ENCODE peak calls at places on chromosome 21, in five cellular contexts. D, Z, B, E and K are unnamed samples.
A peak's percentile ranks its signal among the peaks of the same experiment; 100 is the strongest.

GRCh38 chr21:28229811-28230210 is 762.9 kb downstream of the LTN1 start:
- DNase-seq in E (no peak), D (no peak), Z (no peak), B (peak; percentile 91), K (no peak)

GRCh38 chr21:46060596-46061061 is 37.3 kb upstream of the COL6A2 start:
- DNase-seq in Z (no peak), E (no peak), B (peak; percentile 99), D (no peak), K (no peak)

GRCh38 chr21:42093991-42094417 is 22.9 kb downstream of the UMODL1 start:
- DNase-seq in B (peak; percentile 95), Z (peak; percentile 51), E (no peak), D (no peak), K (no peak)

GRCh38 chr21:15060776-15061175 is 4.0 kb downstream of the NRIP1 start:
- DNase-seq in Z (peak; percentile 19), D (no peak), B (peak; percentile 38), E (no peak), K (no peak)

GRCh38 chr21:15850645-15851044 is 120.9 kb downstream of the USP25 start:
- DNase-seq in B (peak; percentile 73), Z (no peak), E (no peak), D (no peak), K (no peak)

GRCh38 chr21:8989261-8989882 is 1532.0 kb upstream of the TPTE start:
- DNase-seq in E (no peak), D (peak; percentile 42), B (peak; percentile 19), Z (no peak), K (no peak)

GRCh38 chr21:36055551-36055950 is 4.8 kb downstream of the SETD4 start:
- DNase-seq in E (no peak), Z (no peak), D (no peak), B (no peak), K (no peak)

GRCh38 chr21:44885615-44886014 is 12.1 kb upstream of the PTTG1IP start:
- DNase-seq in Z (no peak), E (no peak), D (no peak), B (no peak), K (no peak)

GRCh38 chr21:37339527-37339889 is 27.1 kb upstream of the DYRK1A start:
- DNase-seq in D (no peak), E (no peak), B (no peak), Z (no peak), K (no peak)

GRCh38 chr21:31866077-31866511 is 6.7 kb upstream of the HUNK start:
- DNase-seq in D (peak; percentile 63), E (peak; percentile 75), Z (peak; percentile 77), B (peak; percentile 57), K (peak; percentile 88)